ENCODE peak calls at places on chromosomes 11 and 22, in six cellular contexts. J, B, R, M, N and S are unnamed samples.

GRCh38 chr11:44770401-44770800 is 43.6 kb downstream of the TSPAN18 start:
- DNase-seq in N (no peak), J (no peak), M (no peak), B (no peak), R (no peak), S (no peak)

GRCh38 chr22:47858773-47859306 is 1096.4 kb downstream of the TBC1D22A start:
- DNase-seq in B (no peak), R (no peak), J (no peak), M (no peak), N (no peak), S (no peak)

GRCh38 chr11:115765803-115766239 is 261.6 kb upstream of the CADM1 start:
- DNase-seq in N (no peak), B (no peak), M (no peak), J (no peak), R (no peak), S (peak; percentile 21)

GRCh38 chr22:35663371-35663770 is 15.1 kb downstream of the APOL6 start:
- DNase-seq in R (no peak), M (no peak), B (no peak), N (no peak), J (no peak), S (no peak)

GRCh38 chr11:14029415-14029814 is 66.9 kb downstream of the SPON1 start:
- DNase-seq in J (no peak), B (no peak), M (no peak), R (no peak), N (no peak), S (no peak)

GRCh38 chr22:37519268-37520195 is at the start of gene CARD10:
- DNase-seq in N (no peak), B (peak; percentile 68), R (peak; percentile 89), M (peak; percentile 83), J (no peak), S (no peak)

GRCh38 chr11:43010042-43010441 is 301.8 kb upstream of the API5 start:
- DNase-seq in J (no peak), M (no peak), N (no peak), R (no peak), B (no peak), S (peak; percentile 37)

GRCh38 chr11:30579776-30580175 is 6.4 kb downstream of the MPPED2 start:
- DNase-seq in N (no peak), B (no peak), R (no peak), M (no peak), J (no peak), S (no peak)

GRCh38 chr11:35847473-35847872 is 96.4 kb upstream of the LDLRAD3 start:
- DNase-seq in J (no peak), R (no peak), N (no peak), M (no peak), B (no peak), S (no peak)

GRCh38 chr22:38413085-38414008 is 41.7 kb downstream of the KCNJ4 start:
- DNase-seq in J (no peak), R (no peak), N (no peak), B (peak; percentile 44), M (no peak), S (no peak)

GRCh38 chr11:75240381-75241035 is at the start of gene TPBGL:
- DNase-seq in M (peak; percentile 72), B (peak; percentile 76), J (no peak), R (peak; percentile 79), N (no peak), S (no peak)

GRCh38 chr11:42646959-42647358 is 664.8 kb upstream of the API5 start:
- DNase-seq in M (no peak), R (no peak), J (no peak), N (no peak), B (no peak), S (no peak)

GRCh38 chr11:57425565-57426438 is 1.1 kb downstream of the SLC43A3 start:
- DNase-seq in R (no peak), N (no peak), M (no peak), J (no peak), B (no peak), S (peak; percentile 63)

GRCh38 chr11:21588754-21589153 is 604.1 kb upstream of the ANO5 start:
- DNase-seq in N (no peak), R (peak; percentile 3), B (no peak), J (no peak), M (no peak), S (no peak)

GRCh38 chr11:64132388-64132771 is 33.5 kb downstream of the MACROD1 start:
- DNase-seq in J (no peak), M (no peak), B (no peak), R (peak; percentile 86), N (no peak), S (no peak)

GRCh38 chr22:18042685-18043084 is 18.3 kb upstream of the MICAL3 start:
- DNase-seq in B (no peak), R (no peak), N (no peak), M (no peak), J (no peak), S (no peak)

GRCh38 chr11:111977141-111978027 is 40.2 kb downstream of the DIXDC1 start:
- DNase-seq in B (peak; percentile 79), J (no peak), M (no peak), R (peak; percentile 90), N (no peak), S (no peak)

GRCh38 chr11:111975076-111975806 is 38.1 kb downstream of the DIXDC1 start:
- DNase-seq in B (no peak), J (no peak), R (no peak), N (no peak), M (no peak), S (no peak)

GRCh38 chr11:111976119-111976518 is 39.0 kb downstream of the DIXDC1 start:
- DNase-seq in B (no peak), R (no peak), N (no peak), J (no peak), M (no peak), S (no peak)

GRCh38 chr11:111978028-111978771 is 41.1 kb downstream of the DIXDC1 start:
- DNase-seq in B (peak; percentile 59), R (peak; percentile 52), N (no peak), M (no peak), J (no peak), S (no peak)

DNA sequence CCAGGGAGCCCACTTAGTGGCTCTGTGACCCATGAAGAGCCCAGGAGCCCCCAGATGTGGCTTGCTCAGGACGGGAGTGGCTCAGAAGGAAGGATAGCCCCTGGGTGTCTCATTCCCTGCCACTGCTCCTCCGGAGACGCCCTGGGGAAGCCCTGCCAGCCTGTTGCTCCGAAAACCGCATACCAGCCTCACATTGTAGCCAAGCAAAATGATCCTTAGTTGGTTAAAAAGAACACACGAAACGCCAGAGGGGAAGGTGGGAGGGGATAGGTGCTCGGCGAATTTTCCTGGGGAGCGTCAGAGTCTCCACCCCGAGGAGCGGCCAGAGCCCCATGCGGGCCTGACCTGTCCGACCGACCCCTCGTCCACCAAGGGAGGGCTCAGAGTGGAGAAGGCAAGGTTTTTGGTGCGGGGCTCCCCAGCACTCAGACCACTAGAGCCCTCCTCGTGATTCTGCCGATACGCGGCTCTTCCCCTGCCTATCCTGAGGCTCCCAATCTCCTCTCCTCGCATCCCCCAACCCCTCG is 39.5 kb downstream of the DIXDC1 start:
- DNase-seq in B (peak; percentile 73), M (no peak), N (no peak), R (no peak), J (no peak), S (no peak)
- TF ChIP-seq POLR2AphosphoS5 in B (no peak), M (no peak), N (no peak), R (no peak), J (no peak), S (no peak)

GRCh38 chr22:20438678-20439492 is 1.3 kb upstream of the SCARF2 start:
- DNase-seq in M (peak; percentile 88), J (no peak), R (peak; percentile 76), N (peak; percentile 37), B (no peak), S (no peak)
- TF ChIP-seq GABPA in M (no peak), J (no peak), R (no peak), N (no peak), B (no peak), S (no peak)

DNA sequence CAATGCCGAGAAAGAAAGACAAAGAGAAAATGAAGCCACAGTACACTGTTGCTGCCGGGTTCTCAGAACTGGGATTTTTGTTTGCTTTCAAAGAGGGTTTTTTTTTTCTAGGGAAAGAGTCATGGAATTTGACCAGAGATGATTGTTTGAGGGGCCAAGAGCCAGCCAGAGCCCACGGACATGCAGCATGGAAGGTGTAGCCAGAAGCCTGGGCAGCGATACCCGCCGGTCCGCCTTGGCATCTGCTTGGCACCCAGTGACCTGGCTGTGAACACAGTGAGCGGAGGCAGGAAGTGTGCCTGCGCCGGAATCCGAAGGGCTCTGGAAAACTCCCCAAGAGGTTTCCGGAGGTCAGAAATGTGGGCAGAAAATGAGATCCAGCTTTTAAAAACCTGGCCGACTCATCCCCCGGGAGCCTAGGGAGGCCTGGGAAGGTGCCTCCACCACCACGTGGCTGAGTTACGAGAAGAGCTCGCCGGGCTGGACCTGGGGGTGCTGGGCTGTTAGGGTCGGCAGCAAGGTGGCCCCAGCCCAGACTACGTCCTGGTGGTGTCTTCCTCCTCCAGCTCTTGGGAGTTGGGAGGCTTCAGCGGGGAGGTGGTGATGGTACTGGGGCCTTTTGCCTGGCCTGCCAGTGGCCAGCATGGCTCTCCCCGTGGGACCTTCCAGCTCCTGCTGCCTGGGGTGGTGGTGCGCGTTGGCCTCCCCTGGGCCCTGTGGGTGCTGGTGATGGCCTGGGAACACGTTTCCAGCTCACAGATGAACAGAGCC is 61.6 kb upstream of the PPARA start:
- DNase-seq in M (no peak), N (no peak), R (no peak), J (no peak), B (no peak), S (no peak)
- TF ChIP-seq POLR2AphosphoS5 in M (no peak), N (no peak), R (peak; percentile 38), J (no peak), B (no peak), S (no peak)

GRCh38 chr11:113901141-113901540 is 3.5 kb upstream of the HTR3B start:
- DNase-seq in J (no peak), B (no peak), M (no peak), R (no peak), N (no peak), S (no peak)
- TF ChIP-seq GABPA in J (no peak), B (no peak), M (no peak), R (no peak), N (no peak), S (no peak)

DNA sequence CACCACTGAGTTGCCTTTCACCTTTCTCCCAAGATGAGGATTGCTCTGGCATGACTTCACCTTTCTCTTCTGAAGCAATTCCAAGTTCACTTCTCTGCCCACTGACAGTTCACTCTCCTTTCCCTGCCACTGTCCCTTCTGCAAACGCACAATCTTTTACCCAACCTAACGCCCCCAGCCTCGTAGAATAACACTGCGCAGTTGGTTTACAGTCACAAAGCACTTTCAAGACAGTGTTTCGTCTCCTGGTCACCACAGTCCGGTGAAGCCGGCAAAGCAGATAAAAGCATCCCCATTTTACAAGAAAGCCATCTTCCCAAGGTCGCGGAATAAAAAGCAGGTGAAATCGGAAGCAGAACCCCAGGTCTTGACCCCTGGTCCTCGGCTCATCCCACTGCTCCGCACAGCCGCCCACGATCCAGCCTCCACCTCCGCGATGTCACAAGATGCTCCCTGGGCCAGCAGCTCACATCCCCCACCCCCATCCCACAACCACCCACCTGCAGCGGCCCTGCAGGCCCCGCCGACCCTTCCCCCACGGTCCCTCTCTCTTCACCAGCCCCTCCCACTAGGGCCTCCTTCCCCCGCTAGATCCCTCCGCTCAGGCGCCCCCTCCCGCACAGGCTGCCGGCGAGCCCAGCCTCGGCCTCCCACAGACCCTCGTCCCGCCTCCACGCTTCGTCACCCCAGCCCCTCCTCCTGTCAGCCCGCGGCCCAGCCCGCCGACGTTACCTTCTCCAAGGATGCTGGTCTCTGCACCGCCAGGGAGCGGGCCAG is 585 bp downstream of the PI4KA start:
- DNase-seq in N (peak; percentile 78), J (peak; percentile 27), B (peak; percentile 91), M (peak; percentile 100), R (peak; percentile 95), S (peak; percentile 85)
- TF ChIP-seq POLR2AphosphoS5 in N (no peak), J (no peak), B (peak; percentile 46), M (no peak), R (peak; percentile 42), S (no peak)